ENCODE peak calls at places on chromosomes 2 and 18, in seven cellular contexts. One of them, this sample, is unnamed.

GRCh38 chr18:42706618-42707017 is 408.9 kb downstream of the RIT2 start:
- DNase-seq in endothelial cell: no peak
- DNase-seq in pancreas: peak
- DNase-seq in OCI-LY7: no peak
- DNase-seq in heart right ventricle: no peak
- DNase-seq in spleen: peak
- DNase-seq in cardiac muscle cell: peak
- DNase-seq in this sample: peak

GRCh38 chr2:228688007-228688645 is 506.6 kb upstream of the SPHKAP start:
- DNase-seq in endothelial cell: no peak
- DNase-seq in pancreas: no peak
- DNase-seq in OCI-LY7: no peak
- DNase-seq in heart right ventricle: no peak
- DNase-seq in spleen: no peak
- DNase-seq in cardiac muscle cell: peak
- DNase-seq in this sample: no peak

GRCh38 chr2:166384774-166385173 is 9.0 kb upstream of the SCN9A start:
- DNase-seq in endothelial cell: no peak
- DNase-seq in pancreas: no peak
- DNase-seq in OCI-LY7: peak
- DNase-seq in heart right ventricle: no peak
- DNase-seq in spleen: no peak
- DNase-seq in cardiac muscle cell: peak
- DNase-seq in this sample: peak

GRCh38 chr2:46644690-46645385 is 165.5 kb downstream of the TMEM247 start:
- DNase-seq in endothelial cell: no peak
- DNase-seq in pancreas: no peak
- DNase-seq in OCI-LY7: no peak
- DNase-seq in heart right ventricle: no peak
- DNase-seq in spleen: no peak
- DNase-seq in cardiac muscle cell: no peak
- DNase-seq in this sample: no peak

GRCh38 chr18:45014047-45014501 is 333.4 kb downstream of the SETBP1 start:
- DNase-seq in endothelial cell: no peak
- DNase-seq in pancreas: no peak
- DNase-seq in OCI-LY7: no peak
- DNase-seq in heart right ventricle: no peak
- DNase-seq in spleen: no peak
- DNase-seq in cardiac muscle cell: peak
- DNase-seq in this sample: no peak

GRCh38 chr2:196166876-196167275 is 4.5 kb downstream of the STK17B start:
- DNase-seq in endothelial cell: no peak
- DNase-seq in pancreas: no peak
- DNase-seq in OCI-LY7: no peak
- DNase-seq in heart right ventricle: no peak
- DNase-seq in spleen: no peak
- DNase-seq in cardiac muscle cell: peak
- DNase-seq in this sample: no peak

GRCh38 chr18:79465392-79465991 is 69.8 kb downstream of the NFATC1 start:
- DNase-seq in endothelial cell: no peak
- DNase-seq in pancreas: no peak
- DNase-seq in OCI-LY7: peak
- DNase-seq in heart right ventricle: peak
- DNase-seq in spleen: peak
- DNase-seq in cardiac muscle cell: no peak
- DNase-seq in this sample: no peak

GRCh38 chr2:242020196-242021004 is 150.9 kb downstream of the RTP5 start:
- DNase-seq in endothelial cell: no peak
- DNase-seq in pancreas: peak
- DNase-seq in OCI-LY7: peak
- DNase-seq in heart right ventricle: peak
- DNase-seq in spleen: peak
- DNase-seq in cardiac muscle cell: peak
- DNase-seq in this sample: peak

GRCh38 chr18:50947899-50948298 is 19.9 kb upstream of the ELAC1 start:
- DNase-seq in endothelial cell: no peak
- DNase-seq in pancreas: no peak
- DNase-seq in OCI-LY7: no peak
- DNase-seq in heart right ventricle: no peak
- DNase-seq in spleen: no peak
- DNase-seq in cardiac muscle cell: peak
- DNase-seq in this sample: no peak

GRCh38 chr2:223976635-223977226 is 19.5 kb downstream of the MRPL44 start:
- DNase-seq in endothelial cell: no peak
- DNase-seq in pancreas: no peak
- DNase-seq in OCI-LY7: no peak
- DNase-seq in heart right ventricle: no peak
- DNase-seq in spleen: no peak
- DNase-seq in cardiac muscle cell: peak
- DNase-seq in this sample: no peak

GRCh38 chr18:77206676-77207370 is 42.8 kb upstream of the GALR1 start:
- DNase-seq in endothelial cell: no peak
- DNase-seq in pancreas: no peak
- DNase-seq in OCI-LY7: no peak
- DNase-seq in heart right ventricle: no peak
- DNase-seq in spleen: no peak
- DNase-seq in cardiac muscle cell: peak
- DNase-seq in this sample: no peak

GRCh38 chr2:128791120-128791982 is 472.7 kb upstream of the HS6ST1 start:
- DNase-seq in endothelial cell: no peak
- DNase-seq in pancreas: no peak
- DNase-seq in OCI-LY7: no peak
- DNase-seq in heart right ventricle: no peak
- DNase-seq in spleen: no peak
- DNase-seq in cardiac muscle cell: no peak
- DNase-seq in this sample: no peak

GRCh38 chr2:145985517-145985916 is 1465.6 kb upstream of the ZEB2 start:
- DNase-seq in endothelial cell: no peak
- DNase-seq in pancreas: no peak
- DNase-seq in OCI-LY7: no peak
- DNase-seq in heart right ventricle: no peak
- DNase-seq in spleen: no peak
- DNase-seq in cardiac muscle cell: peak
- DNase-seq in this sample: no peak

GRCh38 chr2:1538663-1539062 is 125.4 kb downstream of the TPO start:
- DNase-seq in endothelial cell: peak
- DNase-seq in pancreas: no peak
- DNase-seq in OCI-LY7: no peak
- DNase-seq in heart right ventricle: no peak
- DNase-seq in spleen: no peak
- DNase-seq in cardiac muscle cell: peak
- DNase-seq in this sample: peak

GRCh38 chr18:513826-514530 is 13.5 kb upstream of the COLEC12 start:
- DNase-seq in endothelial cell: no peak
- DNase-seq in pancreas: no peak
- DNase-seq in OCI-LY7: no peak
- DNase-seq in heart right ventricle: no peak
- DNase-seq in spleen: no peak
- DNase-seq in cardiac muscle cell: no peak
- DNase-seq in this sample: no peak

GRCh38 chr2:191109888-191110287 is 40.9 kb downstream of the STAT4 start:
- DNase-seq in endothelial cell: no peak
- DNase-seq in pancreas: no peak
- DNase-seq in OCI-LY7: no peak
- DNase-seq in heart right ventricle: no peak
- DNase-seq in spleen: no peak
- DNase-seq in cardiac muscle cell: no peak
- DNase-seq in this sample: no peak

GRCh38 chr2:33160217-33160616 is 213.5 kb downstream of the LTBP1 start:
- DNase-seq in endothelial cell: no peak
- DNase-seq in pancreas: no peak
- DNase-seq in OCI-LY7: no peak
- DNase-seq in heart right ventricle: no peak
- DNase-seq in spleen: no peak
- DNase-seq in cardiac muscle cell: no peak
- DNase-seq in this sample: no peak

GRCh38 chr18:71036783-71037182 is 747.9 kb downstream of the SOCS6 start:
- DNase-seq in endothelial cell: no peak
- DNase-seq in pancreas: no peak
- DNase-seq in OCI-LY7: no peak
- DNase-seq in heart right ventricle: no peak
- DNase-seq in spleen: no peak
- DNase-seq in cardiac muscle cell: peak
- DNase-seq in this sample: no peak

GRCh38 chr2:56184500-56184996 is 758 bp downstream of the CCDC85A start:
- DNase-seq in endothelial cell: peak
- DNase-seq in pancreas: peak
- DNase-seq in OCI-LY7: no peak
- DNase-seq in heart right ventricle: no peak
- DNase-seq in spleen: peak
- DNase-seq in cardiac muscle cell: peak
- DNase-seq in this sample: no peak

GRCh38 chr2:39871291-39871761 is 92.3 kb upstream of the THUMPD2 start:
- DNase-seq in endothelial cell: no peak
- DNase-seq in pancreas: no peak
- DNase-seq in OCI-LY7: no peak
- DNase-seq in heart right ventricle: no peak
- DNase-seq in spleen: no peak
- DNase-seq in cardiac muscle cell: peak
- DNase-seq in this sample: no peak

GRCh38 chr18:41389936-41390667 is 564.9 kb upstream of the PIK3C3 start:
- DNase-seq in endothelial cell: no peak
- DNase-seq in pancreas: no peak
- DNase-seq in OCI-LY7: no peak
- DNase-seq in heart right ventricle: no peak
- DNase-seq in spleen: no peak
- DNase-seq in cardiac muscle cell: no peak
- DNase-seq in this sample: no peak

GRCh38 chr2:33670392-33670937 is 71.4 kb upstream of the FAM98A start:
- DNase-seq in endothelial cell: no peak
- DNase-seq in pancreas: no peak
- DNase-seq in OCI-LY7: no peak
- DNase-seq in heart right ventricle: no peak
- DNase-seq in spleen: no peak
- DNase-seq in cardiac muscle cell: no peak
- DNase-seq in this sample: peak

GRCh38 chr2:218756599-218757377 is 25.2 kb upstream of the CYP27A1 start:
- DNase-seq in endothelial cell: no peak
- DNase-seq in pancreas: no peak
- DNase-seq in OCI-LY7: no peak
- DNase-seq in heart right ventricle: no peak
- DNase-seq in spleen: no peak
- DNase-seq in cardiac muscle cell: no peak
- DNase-seq in this sample: no peak

GRCh38 chr2:77348821-77349220 is 173.4 kb downstream of the LRRTM4 start:
- DNase-seq in endothelial cell: no peak
- DNase-seq in pancreas: no peak
- DNase-seq in OCI-LY7: no peak
- DNase-seq in heart right ventricle: no peak
- DNase-seq in spleen: no peak
- DNase-seq in cardiac muscle cell: no peak
- DNase-seq in this sample: no peak

GRCh38 chr2:173278794-173279527 is 75.7 kb upstream of the CDCA7 start:
- DNase-seq in endothelial cell: no peak
- DNase-seq in pancreas: no peak
- DNase-seq in OCI-LY7: no peak
- DNase-seq in heart right ventricle: no peak
- DNase-seq in spleen: no peak
- DNase-seq in cardiac muscle cell: no peak
- DNase-seq in this sample: no peak
- TF ChIP-seq CTCF in endothelial cell: no peak
- TF ChIP-seq CTCF in pancreas: no peak
- TF ChIP-seq CTCF in OCI-LY7: no peak
- TF ChIP-seq CTCF in heart right ventricle: no peak
- TF ChIP-seq CTCF in spleen: no peak
- TF ChIP-seq CTCF in cardiac muscle cell: no peak
- TF ChIP-seq CTCF in this sample: no peak

GRCh38 chr2:85457877-85458316 is 39.4 kb downstream of the SH2D6 start:
- DNase-seq in endothelial cell: no peak
- DNase-seq in pancreas: no peak
- DNase-seq in OCI-LY7: no peak
- DNase-seq in heart right ventricle: no peak
- DNase-seq in spleen: peak
- DNase-seq in cardiac muscle cell: no peak
- DNase-seq in this sample: no peak

GRCh38 chr2:85457043-85457442 is 38.5 kb downstream of the SH2D6 start:
- DNase-seq in endothelial cell: no peak
- DNase-seq in pancreas: no peak
- DNase-seq in OCI-LY7: no peak
- DNase-seq in heart right ventricle: no peak
- DNase-seq in spleen: peak
- DNase-seq in cardiac muscle cell: no peak
- DNase-seq in this sample: no peak

GRCh38 chr2:85458611-85459563 is 40.4 kb downstream of the SH2D6 start:
- DNase-seq in endothelial cell: no peak
- DNase-seq in pancreas: no peak
- DNase-seq in OCI-LY7: no peak
- DNase-seq in heart right ventricle: no peak
- DNase-seq in spleen: peak
- DNase-seq in cardiac muscle cell: no peak
- DNase-seq in this sample: no peak

GRCh38 chr2:85452237-85452636 is 33.7 kb downstream of the SH2D6 start:
- DNase-seq in endothelial cell: no peak
- DNase-seq in pancreas: peak
- DNase-seq in OCI-LY7: no peak
- DNase-seq in heart right ventricle: no peak
- DNase-seq in spleen: no peak
- DNase-seq in cardiac muscle cell: no peak
- DNase-seq in this sample: no peak

DNA sequence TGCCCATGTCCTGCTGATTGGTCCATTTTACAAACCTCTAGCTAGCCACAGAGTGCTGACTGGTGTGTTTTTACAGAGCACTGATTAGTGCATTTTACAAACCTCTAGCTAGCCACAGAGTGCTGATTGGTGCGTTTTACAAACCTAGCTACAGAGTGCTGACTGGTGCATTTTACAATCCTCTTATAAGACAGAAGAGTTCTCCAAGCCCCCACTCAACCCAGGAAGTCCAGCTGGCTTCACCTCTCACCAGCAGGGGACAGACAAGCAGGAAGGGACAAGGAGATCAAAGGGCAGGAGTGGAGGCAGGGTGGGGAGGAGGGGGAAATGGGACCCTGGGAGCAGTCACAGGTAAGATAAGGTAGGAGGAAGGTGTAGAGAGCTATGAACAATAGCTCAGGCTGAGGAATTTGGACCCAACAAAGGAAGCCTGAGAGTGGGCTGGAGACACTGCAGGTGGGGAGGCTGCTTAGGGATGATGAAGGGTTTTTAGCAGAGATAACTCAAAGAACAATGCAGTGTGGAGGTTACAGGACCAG is 37.1 kb downstream of the SH2D6 start:
- DNase-seq in endothelial cell: no peak
- DNase-seq in pancreas: no peak
- DNase-seq in OCI-LY7: no peak
- DNase-seq in heart right ventricle: no peak
- DNase-seq in spleen: peak
- DNase-seq in cardiac muscle cell: no peak
- DNase-seq in this sample: peak
- TF ChIP-seq CTCF in endothelial cell: no peak
- TF ChIP-seq CTCF in pancreas: no peak
- TF ChIP-seq CTCF in OCI-LY7: no peak
- TF ChIP-seq CTCF in heart right ventricle: no peak
- TF ChIP-seq CTCF in spleen: no peak
- TF ChIP-seq CTCF in cardiac muscle cell: no peak
- TF ChIP-seq CTCF in this sample: no peak

GRCh38 chr18:49857708-49858107 is 44.4 kb upstream of the ACAA2 start:
- DNase-seq in endothelial cell: no peak
- DNase-seq in pancreas: no peak
- DNase-seq in OCI-LY7: no peak
- DNase-seq in heart right ventricle: no peak
- DNase-seq in spleen: no peak
- DNase-seq in cardiac muscle cell: no peak
- DNase-seq in this sample: no peak
- TF ChIP-seq CTCF in endothelial cell: no peak
- TF ChIP-seq CTCF in pancreas: no peak
- TF ChIP-seq CTCF in OCI-LY7: no peak
- TF ChIP-seq CTCF in heart right ventricle: no peak
- TF ChIP-seq CTCF in spleen: no peak
- TF ChIP-seq CTCF in cardiac muscle cell: no peak
- TF ChIP-seq CTCF in this sample: no peak

GRCh38 chr2:142112648-142113278 is 18.1 kb downstream of the LRP1B start:
- DNase-seq in endothelial cell: no peak
- DNase-seq in pancreas: no peak
- DNase-seq in OCI-LY7: no peak
- DNase-seq in heart right ventricle: no peak
- DNase-seq in spleen: no peak
- DNase-seq in cardiac muscle cell: peak
- DNase-seq in this sample: no peak
- TF ChIP-seq CTCF in endothelial cell: peak
- TF ChIP-seq CTCF in pancreas: no peak
- TF ChIP-seq CTCF in OCI-LY7: no peak
- TF ChIP-seq CTCF in heart right ventricle: no peak
- TF ChIP-seq CTCF in spleen: no peak
- TF ChIP-seq CTCF in cardiac muscle cell: peak
- TF ChIP-seq CTCF in this sample: no peak

This sample was measured in Caco-2.